ENCODE peak calls at places on chromosomes 11 and 22, in four cellular contexts. A is K562, X is GM12878, Z is H1. Y is an unnamed sample.

GRCh38 chr22:30285846-30286200 is 3.5 kb downstream of the CASTOR1 start:
- DNase-seq in A (no peak), X (no peak), Z (no peak), Y (no peak)

GRCh38 chr11:67642490-67643120 is 3.0 kb upstream of the TBX10 start:
- DNase-seq in X (no peak), Z (no peak), A (no peak), Y (no peak)

GRCh38 chr11:61868601-61869476 is 22.5 kb downstream of the FADS3 start:
- DNase-seq in Z (no peak), A (no peak), X (no peak), Y (no peak)

GRCh38 chr11:67572747-67573419 is 10.7 kb upstream of the GSTP1 start:
- DNase-seq in X (no peak), A (peak), Z (no peak), Y (no peak)

GRCh38 chr11:5488385-5488784 is at the start of gene OR52D1:
- DNase-seq in A (no peak), X (no peak), Z (no peak), Y (no peak)

GRCh38 chr11:62601114-62601363 is 626 bp downstream of the MTA2 start:
- DNase-seq in A (no peak), X (no peak), Z (no peak), Y (peak)

GRCh38 chr11:68212421-68213134 is 518 bp downstream of the KMT5B start:
- DNase-seq in A (peak), X (no peak), Z (peak), Y (peak)

GRCh38 chr11:7918141-7918540 is 12.9 kb downstream of the OR10A6 start:
- DNase-seq in X (no peak), Z (no peak), A (no peak), Y (no peak)

GRCh38 chr11:118058311-118059230 is 18.3 kb upstream of the TMPRSS4 start:
- DNase-seq in X (no peak), Z (no peak), A (no peak), Y (no peak)

GRCh38 chr11:27701262-27702105 is 1.2 kb upstream of the BDNF start:
- DNase-seq in X (no peak), Z (no peak), A (no peak), Y (no peak)

GRCh38 chr11:43367382-43368178 is 8.9 kb downstream of the TTC17 start:
- DNase-seq in Z (no peak), X (peak), A (no peak), Y (no peak)

GRCh38 chr22:36184433-36185035 is 17.1 kb downstream of the APOL4 start:
- DNase-seq in Z (no peak), X (no peak), A (no peak), Y (no peak)

GRCh38 chr11:120153221-120153620 is 15.3 kb upstream of the TRIM29 start:
- DNase-seq in Z (no peak), A (no peak), X (no peak), Y (no peak)

GRCh38 chr11:13826505-13827278 is 135.8 kb upstream of the SPON1 start:
- DNase-seq in X (no peak), Z (no peak), A (peak), Y (no peak)

GRCh38 chr11:86143429-86144030 is 74.6 kb upstream of the PICALM start:
- DNase-seq in Z (no peak), A (no peak), X (no peak), Y (no peak)

GRCh38 chr22:37633082-37633692 is 6.3 kb upstream of the SH3BP1 start:
- DNase-seq in A (no peak), Z (no peak), X (peak), Y (peak)

GRCh38 chr11:31340903-31341572 is 28.5 kb downstream of the DCDC1 start:
- DNase-seq in A (peak), Z (peak), X (no peak), Y (no peak)

GRCh38 chr11:6152126-6152525 is 18.0 kb downstream of the OR52B2 start:
- DNase-seq in A (no peak), Z (no peak), X (no peak), Y (no peak)

GRCh38 chr11:12787847-12788246 is 113.6 kb downstream of the TEAD1 start:
- DNase-seq in X (no peak), Z (no peak), A (no peak), Y (no peak)

GRCh38 chr22:27348634-27349033 is 452.9 kb downstream of the MN1 start:
- DNase-seq in A (no peak), Z (no peak), X (no peak), Y (no peak)

GRCh38 chr11:74159642-74160041 is 11.2 kb downstream of the C2CD3 start:
- DNase-seq in X (no peak), Z (no peak), A (no peak), Y (no peak)

GRCh38 chr11:74162688-74163467 is 7.9 kb downstream of the C2CD3 start:
- DNase-seq in A (no peak), Z (no peak), X (peak), Y (peak)

GRCh38 chr11:74154621-74155281 is 16.1 kb downstream of the C2CD3 start:
- DNase-seq in A (no peak), X (no peak), Z (no peak), Y (no peak)

GRCh38 chr11:74153224-74153623 is 17.6 kb downstream of the C2CD3 start:
- DNase-seq in Z (no peak), A (no peak), X (no peak), Y (no peak)

DNA sequence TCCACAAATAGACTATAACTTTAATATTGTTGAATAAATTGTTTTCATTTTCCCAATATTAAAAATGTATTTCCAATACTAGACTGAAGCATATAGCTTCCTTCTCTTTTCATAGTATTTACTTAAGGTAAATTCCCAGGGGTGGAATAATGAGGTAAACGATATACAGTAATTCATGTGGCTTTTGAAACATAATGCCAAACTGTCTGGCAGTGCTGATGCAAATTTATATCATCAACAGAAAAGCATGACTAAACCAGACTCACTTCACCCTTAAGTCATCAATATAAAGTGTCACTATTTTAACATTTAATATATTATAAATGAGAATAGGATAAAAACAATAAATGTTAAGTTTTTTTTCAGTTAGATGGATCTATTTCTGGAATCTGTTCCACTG is 13.6 kb downstream of the C2CD3 start:
- DNase-seq in X (no peak), A (no peak), Z (no peak), Y (no peak)
- TF ChIP-seq TAF1 in X (no peak), A (no peak), Z (no peak), Y (no peak)

GRCh38 chr11:83157755-83158473 is 983 bp downstream of the PCF11 start:
- DNase-seq in A (peak), Z (peak), X (no peak), Y (no peak)
- TF ChIP-seq POLR2A in A (peak), Z (no peak), X (peak), Y (peak)

GRCh38 chr11:114196994-114197702 is 99.1 kb upstream of the NNMT start:
- DNase-seq in Z (no peak), X (no peak), A (no peak), Y (no peak)
- TF ChIP-seq POLR2AphosphoS5 in Z (no peak), X (no peak), A (no peak), Y (no peak)

DNA sequence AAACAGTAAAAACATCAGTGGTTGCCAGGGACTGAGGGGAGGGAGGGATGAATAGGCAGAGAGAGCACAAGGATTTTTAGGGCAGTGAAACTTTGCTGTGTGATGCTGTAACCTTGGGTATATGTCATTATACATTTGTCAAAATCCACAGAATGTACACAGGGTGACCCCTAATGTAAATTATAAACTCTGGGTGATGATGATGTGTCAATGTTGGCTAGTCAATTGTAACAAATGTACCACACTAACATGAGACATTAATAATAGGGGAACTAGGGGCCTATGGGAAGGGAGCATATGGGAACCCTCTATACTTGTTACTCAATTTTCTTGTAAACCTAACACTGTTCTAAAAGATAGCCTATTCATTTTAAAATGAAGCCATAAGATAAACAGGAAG is 24.9 kb downstream of the RIBC2 start:
- DNase-seq in X (no peak), Z (no peak), A (no peak), Y (no peak)
- TF ChIP-seq TAF1 in X (no peak), Z (no peak), A (no peak), Y (no peak)

DNA sequence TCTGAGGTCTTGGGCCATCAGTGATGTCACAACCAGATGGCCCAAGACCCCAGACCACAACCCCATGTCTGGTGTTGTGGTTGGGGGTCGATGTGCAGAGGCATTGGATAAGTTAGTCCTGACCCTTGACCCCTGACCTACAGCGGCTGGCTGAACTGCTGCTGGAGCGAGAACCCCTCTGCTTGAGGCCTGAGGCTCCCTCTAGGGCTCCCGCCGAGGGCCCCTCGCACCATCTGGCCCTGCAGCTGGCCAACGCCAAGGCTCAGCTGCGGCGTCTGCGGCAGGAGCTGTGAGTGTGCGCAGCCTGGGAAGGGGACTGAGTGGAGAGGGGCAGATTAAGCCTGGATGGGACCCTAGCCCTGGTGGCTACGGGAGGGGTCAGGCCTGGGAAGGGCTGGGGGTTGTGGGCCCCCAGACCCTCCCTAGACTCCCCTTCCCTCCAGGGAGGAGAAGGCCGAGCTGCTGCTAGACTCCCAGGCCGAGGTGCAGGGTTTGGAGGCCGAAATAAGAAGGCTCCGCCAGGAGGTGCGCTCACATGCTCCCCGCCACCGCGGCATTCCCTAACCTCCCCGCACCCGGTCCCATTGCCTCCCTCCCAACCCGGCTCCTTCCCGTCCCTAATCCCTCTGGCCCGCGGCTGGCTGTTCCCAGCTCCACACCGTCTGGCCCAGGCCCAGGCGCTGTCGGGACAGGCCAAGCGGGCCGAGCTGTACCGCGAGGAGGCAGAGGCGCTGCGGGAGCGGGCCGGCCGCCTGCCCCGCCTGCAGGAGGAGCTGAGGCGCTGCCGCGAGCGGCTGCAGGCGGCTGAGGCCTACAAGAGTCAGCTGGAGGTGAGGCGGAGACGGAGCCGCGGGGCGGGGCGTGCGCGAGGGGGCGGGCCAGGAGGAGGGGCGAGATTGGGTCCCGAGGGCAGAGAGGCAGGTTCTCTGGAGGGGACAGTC is 2.1 kb downstream of the CCDC88B start:
- DNase-seq in Z (peak), A (peak), X (no peak), Y (peak)
- TF ChIP-seq POLR2A in Z (no peak), A (peak), X (peak), Y (no peak)

DNA sequence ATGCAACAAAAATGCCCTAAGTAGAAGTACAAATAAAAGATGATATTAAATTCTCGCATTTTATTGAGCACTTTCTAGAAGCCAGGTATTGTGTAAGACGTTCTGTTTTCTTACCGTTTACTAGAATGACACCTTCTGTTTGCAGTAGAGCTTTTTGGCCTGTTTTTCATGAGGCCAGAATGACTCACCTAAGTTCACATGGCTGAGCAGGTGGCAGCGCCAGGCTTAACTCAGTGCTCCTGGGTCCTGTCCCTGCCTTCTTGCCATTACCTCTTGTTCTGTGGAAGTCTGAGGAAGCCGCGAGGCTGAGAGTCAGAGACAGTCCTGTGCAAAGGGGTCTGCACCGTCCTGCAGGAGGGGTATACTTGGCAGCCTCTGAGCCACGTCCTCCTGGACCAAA is 113.8 kb downstream of the ATXN10 start:
- DNase-seq in A (no peak), X (no peak), Z (no peak), Y (no peak)
- TF ChIP-seq POLR2AphosphoS5 in A (no peak), X (no peak), Z (no peak), Y (no peak)

DNA sequence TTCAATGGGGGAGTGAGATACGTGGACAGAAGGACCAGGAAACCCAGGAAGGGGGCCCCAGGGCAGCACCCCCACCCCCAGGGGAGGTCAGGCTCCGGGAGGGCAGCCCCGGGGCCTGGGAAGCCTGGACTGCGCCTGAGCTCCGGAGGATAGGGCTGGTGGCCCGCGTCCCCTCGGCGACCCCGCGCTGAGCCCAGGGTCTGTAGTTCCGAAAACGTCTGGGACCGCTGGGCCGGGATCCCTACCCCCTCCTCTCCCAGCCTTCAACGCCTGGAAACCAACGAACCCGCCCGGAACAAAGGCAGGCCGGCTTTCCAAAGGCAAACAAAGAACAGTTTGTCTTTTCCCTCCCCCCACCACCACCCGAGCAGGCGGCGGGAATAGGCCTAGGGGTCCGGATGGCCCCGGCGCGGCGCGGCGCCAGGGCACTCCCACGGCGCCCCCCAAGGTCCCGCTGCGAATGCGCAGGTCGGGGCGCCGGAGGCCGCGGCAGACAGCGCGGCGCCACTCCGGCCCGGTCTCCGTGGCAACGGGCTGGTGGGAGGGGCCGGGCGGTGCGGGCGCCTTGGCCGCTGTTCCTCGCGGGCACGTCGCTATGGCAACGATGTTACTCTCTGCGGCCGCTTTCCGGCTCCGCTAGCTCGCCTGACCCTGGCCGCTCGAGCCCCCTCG is 58.5 kb downstream of the IGLL1 start:
- DNase-seq in X (peak), Z (peak), A (peak), Y (peak)
- TF ChIP-seq TAF1 in X (no peak), Z (peak), A (no peak), Y (no peak)

GRCh38 chr22:50320116-50320515 is 6.7 kb downstream of the DENND6B start:
- DNase-seq in A (no peak), X (no peak), Z (no peak), Y (no peak)
- TF ChIP-seq POLR2A in A (no peak), X (no peak), Z (no peak), Y (no peak)

GRCh38 chr11:10305964-10306918 is 1.4 kb downstream of the ADM start:
- DNase-seq in X (no peak), Z (peak), A (no peak), Y (no peak)
- TF ChIP-seq POLR2AphosphoS5 in X (no peak), Z (peak), A (no peak), Y (no peak)